ENCODE peak calls at places on chromosomes 4 and X, in nine cellular contexts. O is lower lobe of right lung; G is effector CD4-positive, alpha-beta T cell; F is GM12892; D is right cardiac atrium; I is MG63; M is bronchial epithelial cell; X is caudate nucleus; Q is renal cortical epithelial cell. K is an unnamed sample.
A peak's percentile ranks its signal among the peaks of the same experiment; 100 is the strongest.

GRCh38 chr4:12703076-12703475 is 781.1 kb downstream of the RAB28 start:
- DNase-seq in O (no peak), G (no peak), F (no peak), D (no peak), I (no peak), M (peak; percentile 31), X (no peak), Q (peak; percentile 1), K (no peak)

GRCh38 chrX:48573690-48574269 is 504 bp upstream of the RBM3 start:
- DNase-seq in O (peak; percentile 46), G (no peak), F (no peak), D (peak; percentile 72), I (no peak), M (no peak), X (peak; percentile 31), Q (no peak), K (no peak)

GRCh38 chrX:130170752-130171445 is 863 bp upstream of the RAB33A start:
- DNase-seq in O (peak; percentile 56), G (peak; percentile 52), F (peak; percentile 48), D (peak; percentile 66), I (no peak), M (no peak), X (peak; percentile 66), Q (no peak), K (no peak)

GRCh38 chr4:100547541-100548208 is 29.9 kb upstream of the EMCN start:
- DNase-seq in O (no peak), G (no peak), F (no peak), D (no peak), I (no peak), M (no peak), X (no peak), Q (no peak), K (no peak)

GRCh38 chr4:123121241-123121907 is 199.0 kb upstream of the NUDT6 start:
- DNase-seq in O (no peak), G (no peak), F (no peak), D (no peak), I (peak; percentile 25), M (peak; percentile 81), X (no peak), Q (no peak), K (no peak)

GRCh38 chrX:53294024-53294648 is 12.8 kb upstream of the IQSEC2 start:
- DNase-seq in O (no peak), G (no peak), F (no peak), D (no peak), I (no peak), M (no peak), X (no peak), Q (no peak), K (no peak)

GRCh38 chrX:30283456-30284200 is 25.6 kb downstream of the NR0B1 start:
- DNase-seq in O (no peak), G (no peak), F (no peak), D (no peak), I (peak; percentile 53), M (peak; percentile 94), X (no peak), Q (peak; percentile 97), K (peak; percentile 81)

GRCh38 chr4:930827-931193 is 1.3 kb downstream of the GAK start:
- DNase-seq in O (no peak), G (no peak), F (no peak), D (no peak), I (no peak), M (no peak), X (no peak), Q (no peak), K (no peak)

GRCh38 chrX:3811331-3812311 is 98.2 kb upstream of the PRKX start:
- DNase-seq in O (no peak), G (peak; percentile 46), F (no peak), D (no peak), I (no peak), M (peak; percentile 21), X (no peak), Q (peak; percentile 37), K (no peak)

GRCh38 chr4:5164221-5164912 is 113.1 kb downstream of the STK32B start:
- DNase-seq in O (no peak), G (no peak), F (no peak), D (no peak), I (no peak), M (no peak), X (no peak), Q (no peak), K (no peak)

GRCh38 chr4:154082760-154083530 is 294.1 kb upstream of the SFRP2 start:
- DNase-seq in O (no peak), G (no peak), F (no peak), D (no peak), I (no peak), M (peak; percentile 5), X (no peak), Q (peak; percentile 3), K (no peak)

GRCh38 chr4:140065393-140065792 is 88.6 kb downstream of the MAML3 start:
- DNase-seq in O (no peak), G (no peak), F (no peak), D (no peak), I (no peak), M (no peak), X (no peak), Q (no peak), K (no peak)

GRCh38 chrX:1097328-1097727 is 115.1 kb downstream of the CRLF2 start:
- DNase-seq in O (no peak), G (no peak), F (no peak), D (no peak), I (no peak), M (no peak), X (no peak), Q (no peak), K (no peak)

GRCh38 chr4:13544556-13545393 is 467 bp upstream of the NKX3-2 start:
- DNase-seq in O (peak; percentile 76), G (no peak), F (peak; percentile 44), D (peak; percentile 86), I (peak; percentile 80), M (peak; percentile 47), X (no peak), Q (peak; percentile 29), K (no peak)

GRCh38 chr4:165631912-165632311 is 241.1 kb upstream of the TLL1 start:
- DNase-seq in O (no peak), G (no peak), F (no peak), D (no peak), I (no peak), M (no peak), X (no peak), Q (no peak), K (no peak)

GRCh38 chrX:96372313-96373046 is 312.2 kb upstream of the DIAPH2 start:
- DNase-seq in O (no peak), G (no peak), F (no peak), D (no peak), I (peak; percentile 0), M (peak; percentile 36), X (no peak), Q (peak; percentile 59), K (peak; percentile 12)

K was measured in epithelial cell of proximal tubule.